ENCODE peak calls at places on chromosomes 3 and 15, in five cellular contexts. O, T, Q, C and N are unnamed samples.

GRCh38 chr3:65712156-65712555 is 326.6 kb downstream of the MAGI1 start:
- DNase-seq in O (peak; percentile 45), T (peak; percentile 63), Q (no peak), C (no peak), N (no peak)

GRCh38 chr3:69161587-69162196 is 39.3 kb upstream of the LMOD3 start:
- DNase-seq in O (peak; percentile 73), T (peak; percentile 53), Q (no peak), C (peak; percentile 30), N (no peak)

GRCh38 chr3:119293761-119294401 is at the start of gene ARHGAP31:
- DNase-seq in O (peak; percentile 67), T (peak; percentile 81), Q (peak; percentile 93), C (peak; percentile 78), N (peak; percentile 66)

GRCh38 chr3:52313774-52314188 is 2.3 kb upstream of the DNAH1 start:
- DNase-seq in O (peak; percentile 61), T (peak; percentile 47), Q (peak; percentile 56), C (no peak), N (peak; percentile 92)

GRCh38 chr15:39144051-39144450 is 436.8 kb upstream of the THBS1 start:
- DNase-seq in O (no peak), T (no peak), Q (no peak), C (no peak), N (no peak)

GRCh38 chr15:63896336-63897115 is 62.8 kb upstream of the HERC1 start:
- DNase-seq in O (peak; percentile 56), T (peak; percentile 81), Q (no peak), C (peak; percentile 44), N (peak; percentile 63)

GRCh38 chr15:69509131-69509530 is 56.5 kb downstream of the RPLP1 start:
- DNase-seq in O (peak; percentile 26), T (peak; percentile 18), Q (no peak), C (no peak), N (no peak)

GRCh38 chr3:194617058-194617671 is 16.1 kb downstream of the TMEM44 start:
- DNase-seq in O (no peak), T (no peak), Q (peak; percentile 70), C (no peak), N (no peak)

GRCh38 chr3:156491192-156491591 is 63.7 kb downstream of the SSR3 start:
- DNase-seq in O (no peak), T (no peak), Q (no peak), C (no peak), N (no peak)

GRCh38 chr3:38137615-38138346 is 680 bp upstream of the MYD88 start:
- DNase-seq in O (no peak), T (no peak), Q (no peak), C (peak; percentile 28), N (no peak)

GRCh38 chr3:161851941-161852566 is 355.4 kb downstream of the OTOL1 start:
- DNase-seq in O (peak; percentile 71), T (peak; percentile 27), Q (no peak), C (no peak), N (no peak)

GRCh38 chr15:85120351-85121113 is 138.9 kb downstream of the PDE8A start:
- DNase-seq in O (no peak), T (no peak), Q (no peak), C (no peak), N (no peak)
- TF ChIP-seq CTCF in O (no peak), T (no peak), Q (no peak), C (no peak), N (no peak)

DNA sequence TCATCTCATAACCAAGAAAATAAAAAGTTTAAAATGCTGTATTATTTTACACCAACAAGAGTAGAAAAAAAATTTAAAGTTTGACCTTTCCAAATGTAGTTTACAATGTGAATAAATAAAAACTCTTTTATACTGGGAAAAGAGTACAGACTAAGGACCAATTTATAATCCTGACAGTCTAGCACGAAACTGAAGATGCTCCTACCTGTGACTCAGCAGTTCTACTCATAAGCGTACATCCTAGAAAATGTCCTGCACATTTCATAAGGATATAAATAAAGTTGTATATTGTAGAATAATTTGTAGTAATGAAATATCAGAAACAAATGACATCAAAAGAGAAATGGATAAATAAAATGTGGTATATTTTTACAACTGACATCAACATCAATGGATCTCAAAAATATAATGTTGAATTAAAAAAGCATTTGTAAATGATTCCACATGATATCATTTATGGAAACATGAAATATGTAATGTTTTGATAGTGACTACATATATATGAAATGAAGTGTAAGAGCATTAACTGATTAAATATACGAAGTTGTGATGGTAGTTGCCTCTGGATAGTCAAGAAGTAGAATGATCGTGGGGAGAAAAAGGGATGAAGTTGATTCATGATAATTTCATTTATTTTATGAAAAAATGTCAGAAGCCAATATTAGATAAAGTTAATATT is 161.3 kb upstream of the CBLB start:
- DNase-seq in O (peak; percentile 62), T (peak; percentile 40), Q (no peak), C (no peak), N (no peak)
- TF ChIP-seq CTCF in O (no peak), T (no peak), Q (no peak), C (no peak), N (no peak)

GRCh38 chr3:184175981-184176376 is 1.3 kb downstream of the AP2M1 start:
- DNase-seq in O (peak; percentile 32), T (no peak), Q (no peak), C (no peak), N (no peak)

GRCh38 chr3:184173374-184173722 is 1.3 kb upstream of the AP2M1 start:
- DNase-seq in O (no peak), T (no peak), Q (no peak), C (no peak), N (no peak)

GRCh38 chr3:184175506-184175905 is 851 bp downstream of the AP2M1 start:
- DNase-seq in O (no peak), T (no peak), Q (no peak), C (no peak), N (no peak)

GRCh38 chr3:184174278-184174645 is 393 bp upstream of the AP2M1 start:
- DNase-seq in O (no peak), T (no peak), Q (no peak), C (no peak), N (no peak)

DNA sequence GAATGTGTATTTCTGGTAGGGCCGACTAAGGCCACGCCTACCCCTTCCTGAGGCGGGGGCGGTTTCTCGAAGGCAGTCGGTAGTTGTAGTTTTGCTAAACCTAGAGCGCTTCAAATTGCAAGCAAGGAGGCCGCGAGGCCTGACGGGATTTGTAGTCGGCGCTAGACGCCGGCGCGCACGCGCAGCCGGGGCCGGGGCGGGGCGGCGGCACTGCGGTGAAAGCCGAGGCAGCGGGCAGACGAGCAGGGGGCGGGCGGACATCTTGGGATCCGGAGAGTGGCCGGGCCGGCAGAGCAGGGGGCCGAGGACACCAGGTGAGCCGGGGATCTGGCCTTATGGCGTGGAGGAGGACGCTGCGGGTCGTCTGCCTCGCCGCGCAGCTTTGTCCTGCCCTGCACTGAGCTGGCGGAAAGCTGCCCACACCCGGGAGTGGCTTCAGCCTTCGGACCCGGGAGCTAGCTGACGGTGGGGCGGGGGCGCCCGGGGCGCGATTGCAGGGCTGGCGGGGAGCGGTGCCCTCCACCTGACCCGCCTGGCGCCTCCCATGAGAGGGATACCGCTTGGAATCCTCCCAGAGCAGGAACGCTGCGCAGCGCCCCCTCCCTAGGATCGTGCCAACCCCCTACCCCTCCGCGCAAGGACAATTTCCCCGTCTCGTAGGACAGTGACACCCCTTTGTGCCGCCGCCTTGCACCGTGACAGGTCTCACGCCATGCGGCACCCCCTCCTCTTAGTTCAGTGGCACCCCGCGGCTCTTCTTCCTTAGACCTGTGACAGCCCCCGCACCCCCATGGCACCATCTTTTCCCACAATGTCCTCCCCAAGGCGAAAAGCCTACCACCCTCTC is at the start of gene AP2M1:
- DNase-seq in O (peak; percentile 100), T (peak; percentile 100), Q (peak; percentile 99), C (peak; percentile 96), N (peak; percentile 98)
- TF ChIP-seq CTCF in O (no peak), T (no peak), Q (no peak), C (no peak), N (no peak)

GRCh38 chr3:26280517-26280916 is 342.1 kb upstream of the LRRC3B start:
- DNase-seq in O (no peak), T (no peak), Q (no peak), C (no peak), N (no peak)
- TF ChIP-seq CTCF in O (no peak), T (no peak), Q (no peak), C (no peak), N (no peak)

GRCh38 chr3:132174500-132174899 is 139.7 kb upstream of the CPNE4 start:
- DNase-seq in O (peak; percentile 18), T (no peak), Q (no peak), C (no peak), N (no peak)
- TF ChIP-seq CTCF in O (no peak), T (no peak), Q (no peak), C (no peak), N (no peak)

DNA sequence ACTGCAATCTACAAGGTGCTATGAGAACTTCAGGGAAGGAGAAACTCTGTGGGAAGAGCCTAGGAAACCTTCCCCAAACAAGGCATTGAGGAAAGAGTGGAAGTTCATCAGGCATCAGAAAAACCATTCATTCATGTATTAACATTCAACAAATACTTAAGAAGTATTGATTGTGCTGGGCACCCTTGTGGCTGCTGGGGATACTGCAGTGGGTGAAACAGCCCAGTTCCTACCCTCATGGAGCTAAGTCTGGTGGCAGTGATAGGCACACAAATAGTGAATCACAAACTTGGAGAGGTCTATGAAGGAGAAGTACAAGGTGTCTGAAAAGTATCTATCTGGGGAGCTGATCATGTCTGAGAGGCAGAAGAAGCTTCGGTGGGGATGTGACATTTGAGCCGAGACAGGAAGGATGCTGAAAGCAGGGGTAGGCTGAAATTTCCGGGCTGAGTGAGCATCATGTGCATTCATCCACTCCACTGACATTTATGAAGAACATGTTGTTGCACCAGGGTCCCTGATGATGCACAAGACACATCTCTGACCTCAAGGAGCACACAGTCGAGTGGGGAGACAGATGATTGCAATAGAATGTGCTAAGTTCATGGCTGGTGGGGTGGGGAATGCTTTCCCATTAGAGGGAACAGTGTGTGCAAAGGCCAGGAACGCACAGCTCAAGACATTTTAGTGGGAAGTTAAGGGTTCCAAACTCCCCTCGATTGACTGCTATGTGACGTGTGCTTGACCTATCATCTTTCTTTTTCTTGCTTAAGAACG is 309.0 kb upstream of the ICE2 start:
- DNase-seq in O (peak; percentile 23), T (no peak), Q (no peak), C (peak; percentile 34), N (no peak)
- TF ChIP-seq CTCF in O (peak; percentile 65), T (peak; percentile 31), Q (no peak), C (peak; percentile 50), N (peak; percentile 14)

GRCh38 chr15:31439328-31439727 is 112.7 kb downstream of the KLF13 start:
- DNase-seq in O (peak; percentile 28), T (no peak), Q (no peak), C (no peak), N (peak; percentile 64)
- TF ChIP-seq CTCF in O (no peak), T (no peak), Q (no peak), C (no peak), N (peak; percentile 72)

DNA sequence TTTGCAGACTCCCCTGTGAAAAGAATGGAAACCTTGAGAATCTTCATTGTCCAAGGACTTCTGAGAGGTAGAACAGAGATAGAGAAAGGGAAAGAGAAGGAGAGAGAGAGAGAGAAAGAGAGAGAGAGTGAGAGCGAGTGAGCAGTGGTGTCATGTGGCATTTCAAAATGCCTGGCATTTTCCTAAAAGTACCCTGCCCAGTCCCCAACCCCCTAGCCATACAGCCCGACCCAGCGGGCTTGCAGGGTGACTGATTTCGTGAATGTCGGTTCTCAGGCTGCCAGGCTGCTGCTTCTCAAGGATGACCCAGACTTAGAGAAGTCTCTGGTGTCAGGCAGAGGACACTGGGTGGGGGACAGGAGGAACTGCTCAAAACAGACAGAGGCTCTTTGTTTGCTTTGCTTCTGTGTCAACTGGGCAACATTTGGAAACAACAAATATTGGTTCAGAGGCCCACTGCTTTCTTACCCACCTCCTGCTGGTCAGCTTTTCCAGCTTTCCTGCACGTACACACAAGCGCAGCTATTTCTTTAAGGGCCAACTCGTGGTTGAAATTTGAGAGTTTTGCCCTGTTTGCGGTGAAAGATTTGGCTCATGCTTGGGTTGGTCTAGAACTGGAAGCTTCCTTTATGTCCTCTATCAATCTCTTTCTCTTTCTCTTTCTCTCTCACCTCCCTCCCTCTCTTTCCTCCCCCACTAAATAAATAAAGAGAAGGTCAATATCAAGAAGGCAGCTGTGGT is 3.7 kb upstream of the TF start:
- DNase-seq in O (no peak), T (peak; percentile 29), Q (no peak), C (no peak), N (no peak)
- TF ChIP-seq CTCF in O (no peak), T (no peak), Q (no peak), C (no peak), N (no peak)